ENCODE peak calls at places on chromosomes 3 and 15, in four cellular contexts. K, E, Q and Y are unnamed samples.

GRCh38 chr3:59235221-59236012 is 185.6 kb upstream of the CFAP20DC start:
- DNase-seq in K (no peak), E (no peak), Q (no peak), Y (peak; percentile 8)

GRCh38 chr15:100778831-100779288 is 100.8 kb upstream of the ALDH1A3 start:
- DNase-seq in K (no peak), E (no peak), Q (no peak), Y (no peak)

GRCh38 chr3:130971208-130971607 is 55.4 kb downstream of the ASTE1 start:
- DNase-seq in K (no peak), E (no peak), Q (no peak), Y (no peak)

GRCh38 chr3:168250415-168250861 is 154.7 kb upstream of the GOLIM4 start:
- DNase-seq in K (no peak), E (no peak), Q (no peak), Y (no peak)

GRCh38 chr3:134824676-134825290 is 29.7 kb downstream of the EPHB1 start:
- DNase-seq in K (no peak), E (no peak), Q (no peak), Y (no peak)

GRCh38 chr3:144556392-144556791 is 584.8 kb downstream of the DIPK2A start:
- DNase-seq in K (no peak), E (no peak), Q (no peak), Y (no peak)

GRCh38 chr15:70503073-70503745 is 260.1 kb downstream of the UACA start:
- DNase-seq in K (no peak), E (no peak), Q (no peak), Y (no peak)

GRCh38 chr3:100024520-100025303 is 89.6 kb downstream of the FILIP1L start:
- DNase-seq in K (no peak), E (no peak), Q (no peak), Y (no peak)

GRCh38 chr3:141686477-141687280 is 51.4 kb upstream of the RNF7 start:
- DNase-seq in K (no peak), E (no peak), Q (no peak), Y (no peak)

GRCh38 chr15:89649716-89650115 is 5.6 kb downstream of the KIF7 start:
- DNase-seq in K (no peak), E (no peak), Q (no peak), Y (no peak)

GRCh38 chr15:45456212-45457106 is 66.1 kb downstream of the SLC30A4 start:
- DNase-seq in K (peak; percentile 99), E (peak; percentile 31), Q (peak; percentile 31), Y (no peak)

GRCh38 chr3:10757021-10757820 is 58.8 kb upstream of the SLC6A11 start:
- DNase-seq in K (no peak), E (no peak), Q (no peak), Y (no peak)

GRCh38 chr15:67199881-67200763 is 54.3 kb downstream of the AAGAB start:
- DNase-seq in K (no peak), E (no peak), Q (no peak), Y (no peak)

GRCh38 chr3:33791477-33792166 is 6.8 kb upstream of the PDCD6IP start:
- DNase-seq in K (no peak), E (no peak), Q (no peak), Y (no peak)

GRCh38 chr3:99659032-99659431 is 20.6 kb downstream of the COL8A1 start:
- DNase-seq in K (peak; percentile 99), E (no peak), Q (no peak), Y (no peak)

GRCh38 chr3:133455281-133455680 is 55.4 kb downstream of the BFSP2 start:
- DNase-seq in K (no peak), E (no peak), Q (no peak), Y (no peak)

GRCh38 chr3:30631237-30631961 is 25.0 kb downstream of the TGFBR2 start:
- DNase-seq in K (no peak), E (no peak), Q (no peak), Y (no peak)

GRCh38 chr3:33954956-33955355 is 156.5 kb downstream of the PDCD6IP start:
- DNase-seq in K (no peak), E (no peak), Q (no peak), Y (no peak)

GRCh38 chr15:39502048-39502447 is 78.8 kb upstream of the THBS1 start:
- DNase-seq in K (no peak), E (no peak), Q (no peak), Y (no peak)

GRCh38 chr15:43105077-43105769 is 615 bp downstream of the UBR1 start:
- DNase-seq in K (no peak), E (no peak), Q (peak; percentile 6), Y (no peak)

GRCh38 chr3:113272369-113272748 is 61.0 kb downstream of the BOC start:
- DNase-seq in K (no peak), E (no peak), Q (no peak), Y (no peak)

GRCh38 chr3:177591371-177591770 is 394.1 kb upstream of the TBL1XR1 start:
- DNase-seq in K (no peak), E (no peak), Q (no peak), Y (no peak)

GRCh38 chr15:73323374-73323955 is 45.3 kb downstream of the HCN4 start:
- DNase-seq in K (no peak), E (no peak), Q (no peak), Y (no peak)

GRCh38 chr15:42121021-42121420 is 26.7 kb upstream of the PLA2G4D start:
- DNase-seq in K (no peak), E (no peak), Q (no peak), Y (no peak)

GRCh38 chr15:67120839-67121540 is 55.6 kb downstream of the SMAD3 start:
- DNase-seq in K (peak; percentile 85), E (peak; percentile 79), Q (peak; percentile 79), Y (no peak)

GRCh38 chr3:58560771-58561311 is 16.4 kb downstream of the FAM107A start:
- DNase-seq in K (peak; percentile 95), E (no peak), Q (no peak), Y (no peak)

GRCh38 chr3:146203761-146204160 is 42.8 kb upstream of the PLOD2 start:
- DNase-seq in K (no peak), E (no peak), Q (no peak), Y (no peak)